ENCODE peak calls at places on chromosomes 2 and 18, in six cellular contexts. J is stomach; Q is A673; U is fibroblast of lung; W is body of pancreas; C is CD8-positive, alpha-beta T cell. Y is an unnamed sample.

GRCh38 chr2:119011162-119011909 is 69.3 kb downstream of the MARCO start:
- DNase-seq in J (peak; percentile 49), U (peak; percentile 28), C (no peak), Q (peak; percentile 51), W (peak; percentile 70), Y (peak; percentile 81)

GRCh38 chr18:79965119-79965902 is 868 bp downstream of the HSBP1L1 start:
- DNase-seq in J (peak; percentile 60), U (peak; percentile 77), W (peak; percentile 65), Q (peak; percentile 47), C (no peak), Y (peak; percentile 80)

GRCh38 chr2:205665791-205666190 is 16.5 kb upstream of the NRP2 start:
- DNase-seq in J (no peak), W (no peak), C (no peak), Q (no peak), U (no peak), Y (no peak)

GRCh38 chr2:288002-288742 is at the start of gene ALKAL2:
- DNase-seq in J (peak; percentile 39), W (peak; percentile 40), Q (peak; percentile 39), U (peak; percentile 25), C (no peak), Y (peak; percentile 68)

GRCh38 chr18:10032331-10032979 is 118.6 kb downstream of the VAPA start:
- DNase-seq in U (peak; percentile 17), J (peak; percentile 15), C (peak; percentile 32), W (peak; percentile 33), Q (no peak), Y (no peak)

GRCh38 chr2:206116278-206116677 is 30.3 kb upstream of the INO80D start:
- DNase-seq in J (no peak), W (no peak), Q (no peak), C (no peak), U (no peak), Y (no peak)

GRCh38 chr2:216110620-216111019 is 1.5 kb downstream of the XRCC5 start:
- DNase-seq in C (no peak), Q (no peak), W (no peak), J (no peak), U (no peak), Y (no peak)

GRCh38 chr2:151437630-151438029 is 27.9 kb downstream of the RIF1 start:
- DNase-seq in Q (peak; percentile 57), U (peak; percentile 10), J (no peak), W (no peak), C (no peak), Y (no peak)

GRCh38 chr18:49565101-49565500 is 3.2 kb downstream of the LIPG start:
- DNase-seq in Q (no peak), J (no peak), W (no peak), C (no peak), U (no peak), Y (no peak)

GRCh38 chr2:73759287-73759764 is 20.6 kb downstream of the DUSP11 start:
- DNase-seq in W (no peak), C (no peak), J (peak; percentile 31), Q (no peak), U (peak; percentile 60), Y (no peak)

GRCh38 chr18:52288403-52289004 is 51.5 kb upstream of the DCC start:
- DNase-seq in W (peak; percentile 64), U (no peak), Q (peak; percentile 23), J (peak; percentile 32), C (no peak), Y (peak; percentile 64)

GRCh38 chr2:175166216-175166824 is 1.7 kb downstream of the ATF2 start:
- DNase-seq in Q (no peak), J (no peak), C (no peak), W (no peak), U (no peak), Y (no peak)

GRCh38 chr18:55588001-55588875 is at the start of gene TCF4:
- DNase-seq in J (peak; percentile 28), W (peak; percentile 68), Q (peak; percentile 83), U (peak; percentile 73), C (no peak), Y (peak; percentile 75)

GRCh38 chr18:31225668-31226067 is 63.0 kb upstream of the DSC1 start:
- DNase-seq in U (peak; percentile 97), W (no peak), Q (no peak), J (no peak), C (no peak), Y (no peak)

GRCh38 chr18:79489048-79489899 is 93.5 kb downstream of the NFATC1 start:
- DNase-seq in Q (no peak), J (no peak), C (no peak), W (no peak), U (no peak), Y (peak; percentile 60)

GRCh38 chr2:172324198-172324597 is 103.2 kb upstream of the ITGA6 start:
- DNase-seq in W (no peak), J (no peak), U (no peak), C (no peak), Q (no peak), Y (no peak)

GRCh38 chr2:36371070-36371962 is 15.7 kb downstream of the CRIM1 start:
- DNase-seq in J (no peak), Q (no peak), W (no peak), C (no peak), U (peak; percentile 59), Y (no peak)

GRCh38 chr2:118738524-118739308 is 108.7 kb downstream of the EN1 start:
- DNase-seq in C (no peak), U (peak; percentile 99), W (peak; percentile 23), J (no peak), Q (peak; percentile 8), Y (no peak)

GRCh38 chr2:120559401-120559800 is 176.3 kb upstream of the GLI2 start:
- DNase-seq in U (peak; percentile 100), W (no peak), Q (no peak), C (no peak), J (no peak), Y (no peak)

GRCh38 chr2:62722679-62723078 is 17.2 kb downstream of the EHBP1 start:
- DNase-seq in J (no peak), Q (no peak), W (no peak), U (no peak), C (no peak), Y (no peak)

GRCh38 chr2:205464681-205465080 is 217.6 kb upstream of the NRP2 start:
- DNase-seq in Q (peak; percentile 45), J (no peak), W (no peak), U (no peak), C (no peak), Y (no peak)

GRCh38 chr2:29518988-29519925 is 402.1 kb downstream of the ALK start:
- DNase-seq in Q (no peak), U (peak; percentile 84), C (no peak), W (peak; percentile 77), J (no peak), Y (no peak)

GRCh38 chr2:111225871-111226270 is 105.2 kb downstream of the BCL2L11 start:
- DNase-seq in Q (no peak), U (no peak), W (no peak), C (no peak), J (no peak), Y (no peak)

GRCh38 chr2:232547991-232548390 is 2.4 kb downstream of the TIGD1 start:
- DNase-seq in Q (no peak), J (no peak), W (no peak), U (no peak), C (no peak), Y (no peak)

GRCh38 chr2:150165988-150166965 is 321.2 kb downstream of the RND3 start:
- DNase-seq in C (no peak), W (peak; percentile 29), U (peak; percentile 85), Q (no peak), J (peak; percentile 73), Y (no peak)

GRCh38 chr2:216633616-216634316 is 546 bp downstream of the IGFBP2 start:
- DNase-seq in C (no peak), Q (peak; percentile 54), U (peak; percentile 36), J (peak; percentile 48), W (peak; percentile 60), Y (no peak)

GRCh38 chr2:9099341-9099751 is 95.9 kb upstream of the MBOAT2 start:
- DNase-seq in J (no peak), U (peak; percentile 81), W (no peak), C (no peak), Q (peak; percentile 20), Y (no peak)

GRCh38 chr2:226578879-226579278 is 220.7 kb downstream of the IRS1 start:
- DNase-seq in C (no peak), W (no peak), U (peak; percentile 72), J (no peak), Q (no peak), Y (no peak)

DNA sequence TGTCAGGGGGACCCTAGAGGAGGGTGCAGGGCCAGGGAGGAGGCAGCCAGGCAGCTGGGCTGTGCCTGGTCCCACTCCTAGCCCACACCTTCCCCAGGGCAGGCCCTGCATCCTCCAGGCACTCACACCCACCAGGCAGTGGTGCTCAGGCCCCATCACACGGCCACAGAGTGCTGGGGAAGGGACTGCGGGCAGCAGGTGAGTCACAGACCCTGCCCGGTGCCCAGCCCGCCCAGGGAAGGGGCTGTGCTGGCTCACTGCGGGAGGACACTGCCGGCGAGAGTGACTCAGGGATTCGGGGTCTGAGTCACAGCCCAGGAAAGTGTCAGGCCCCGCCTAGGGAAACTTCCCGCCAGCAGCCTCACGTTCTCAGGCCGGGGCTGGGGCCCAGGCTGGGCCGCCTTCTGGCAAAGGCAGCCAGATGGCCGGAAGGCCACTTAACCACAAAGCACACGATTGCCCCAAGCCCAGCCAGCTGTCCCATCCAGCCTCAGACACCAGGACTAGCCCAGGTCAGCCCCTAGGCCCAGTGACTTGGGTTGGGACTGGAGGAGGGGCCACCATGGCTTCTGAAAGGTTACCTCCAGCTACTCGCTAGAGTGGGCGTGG is 42.2 kb downstream of the BIN1 start:
- DNase-seq in W (peak; percentile 59), C (peak; percentile 39), Q (peak; percentile 78), J (peak; percentile 85), U (peak; percentile 97), Y (peak; percentile 86)
- TF ChIP-seq CTCF in W (no peak), C (no peak), Q (no peak), J (no peak), U (no peak), Y (no peak)

GRCh38 chr2:43346619-43347018 is 120.2 kb upstream of the ZFP36L2 start:
- DNase-seq in J (no peak), Q (no peak), U (no peak), C (no peak), W (no peak), Y (no peak)

GRCh38 chr2:43343573-43344304 is 117.3 kb upstream of the ZFP36L2 start:
- DNase-seq in Q (no peak), W (peak; percentile 85), J (peak; percentile 79), C (no peak), U (peak; percentile 95), Y (no peak)

GRCh38 chr2:43345872-43346271 is 119.5 kb upstream of the ZFP36L2 start:
- DNase-seq in C (no peak), Q (no peak), W (no peak), J (no peak), U (no peak), Y (no peak)

GRCh38 chr2:43345391-43345813 is 119.0 kb upstream of the ZFP36L2 start:
- DNase-seq in J (no peak), Q (no peak), U (peak; percentile 53), C (no peak), W (peak; percentile 14), Y (no peak)

GRCh38 chr2:43344911-43345373 is 118.5 kb upstream of the ZFP36L2 start:
- DNase-seq in C (no peak), J (no peak), Q (no peak), W (no peak), U (no peak), Y (no peak)
- H3K4me1 ChIP-seq in C (no peaks in the 10 kb centered on the region), J (peaks cover 38% of the 10 kb centered on the region), Q (no peaks in the 10 kb centered on the region), W (peaks cover 37% of the 10 kb centered on the region), U (peaks cover 30% of the 10 kb centered on the region), Y (peaks cover 44% of the 10 kb centered on the region)

GRCh38 chr2:7899241-7899640 is 782.6 kb upstream of the ID2 start:
- DNase-seq in Q (no peak), W (no peak), C (no peak), J (no peak), U (no peak), Y (no peak)
- H3K27ac ChIP-seq in Q (no peak overlapping the region), W (peak overlapping the region; percentile 21), C (no peak overlapping the region), J (no peak overlapping the region), U (no peak overlapping the region), Y (no peak overlapping the region)

GRCh38 chr2:115609978-115610377 is 1167.5 kb downstream of the DPP10 start:
- DNase-seq in Q (no peak), C (no peak), U (no peak), W (peak; percentile 43), J (no peak), Y (no peak)
- TF ChIP-seq CTCF in Q (no peak), C (no peak), U (no peak), W (no peak), J (no peak), Y (no peak)

Y was measured in upper lobe of right lung.